ENCODE peak calls at places on chromosomes 5 and 9, in four cellular contexts. One of them, this sample, is unnamed.

GRCh38 chr9:693460-694390 is 147.8 kb upstream of the DMRT1 start:
- DNase-seq in SK-N-SH: no peak
- DNase-seq in PC-9: no peak
- DNase-seq in tibial nerve: peak; percentile 52
- DNase-seq in this sample: no peak

GRCh38 chr5:55592388-55593114 is 57.8 kb upstream of the PLPP1 start:
- DNase-seq in SK-N-SH: no peak
- DNase-seq in tibial nerve: no peak
- DNase-seq in PC-9: no peak
- DNase-seq in this sample: no peak

GRCh38 chr5:169161022-169161680 is 139.8 kb downstream of the SLIT3 start:
- DNase-seq in PC-9: no peak
- DNase-seq in tibial nerve: peak; percentile 58
- DNase-seq in SK-N-SH: peak; percentile 25
- DNase-seq in this sample: peak; percentile 86

GRCh38 chr9:91898451-91899433 is 51.3 kb downstream of the ROR2 start:
- DNase-seq in PC-9: no peak
- DNase-seq in SK-N-SH: peak; percentile 68
- DNase-seq in tibial nerve: no peak
- DNase-seq in this sample: peak; percentile 47

GRCh38 chr5:117455236-117456233 is 880.9 kb upstream of the SEMA6A start:
- DNase-seq in SK-N-SH: no peak
- DNase-seq in PC-9: no peak
- DNase-seq in tibial nerve: no peak
- DNase-seq in this sample: no peak

GRCh38 chr5:117207088-117207668 is 632.6 kb upstream of the SEMA6A start:
- DNase-seq in SK-N-SH: no peak
- DNase-seq in PC-9: no peak
- DNase-seq in tibial nerve: no peak
- DNase-seq in this sample: no peak

GRCh38 chr5:179839328-179840256 is 18.9 kb downstream of the SQSTM1 start:
- DNase-seq in SK-N-SH: no peak
- DNase-seq in tibial nerve: no peak
- DNase-seq in PC-9: no peak
- DNase-seq in this sample: no peak

GRCh38 chr5:135279328-135279727 is 119.7 kb downstream of the MACROH2A1 start:
- DNase-seq in PC-9: no peak
- DNase-seq in tibial nerve: no peak
- DNase-seq in SK-N-SH: no peak
- DNase-seq in this sample: no peak

GRCh38 chr5:53469946-53470687 is 10.3 kb upstream of the FST start:
- DNase-seq in tibial nerve: no peak
- DNase-seq in SK-N-SH: no peak
- DNase-seq in PC-9: peak; percentile 91
- DNase-seq in this sample: peak; percentile 25

GRCh38 chr9:38091310-38092199 is 22.5 kb upstream of the SHB start:
- DNase-seq in PC-9: no peak
- DNase-seq in tibial nerve: no peak
- DNase-seq in SK-N-SH: peak; percentile 34
- DNase-seq in this sample: no peak

GRCh38 chr9:16459421-16460148 is 410.9 kb downstream of the BNC2 start:
- DNase-seq in PC-9: no peak
- DNase-seq in tibial nerve: no peak
- DNase-seq in SK-N-SH: no peak
- DNase-seq in this sample: no peak

GRCh38 chr5:34658023-34658422 is 1.9 kb downstream of the RAI14 start:
- DNase-seq in PC-9: no peak
- DNase-seq in tibial nerve: no peak
- DNase-seq in SK-N-SH: peak; percentile 51
- DNase-seq in this sample: no peak

GRCh38 chr5:95835682-95836405 is 13.3 kb upstream of the GLRX start:
- DNase-seq in tibial nerve: no peak
- DNase-seq in PC-9: no peak
- DNase-seq in SK-N-SH: no peak
- DNase-seq in this sample: no peak

GRCh38 chr5:126499742-126500396 is 76.7 kb downstream of the GRAMD2B start:
- DNase-seq in PC-9: no peak
- DNase-seq in tibial nerve: no peak
- DNase-seq in SK-N-SH: peak; percentile 14
- DNase-seq in this sample: no peak

GRCh38 chr5:126497506-126497905 is 74.3 kb downstream of the GRAMD2B start:
- DNase-seq in tibial nerve: no peak
- DNase-seq in PC-9: no peak
- DNase-seq in SK-N-SH: no peak
- DNase-seq in this sample: no peak

GRCh38 chr5:126503602-126504104 is 80.4 kb downstream of the GRAMD2B start:
- DNase-seq in SK-N-SH: no peak
- DNase-seq in PC-9: no peak
- DNase-seq in tibial nerve: peak; percentile 65
- DNase-seq in this sample: no peak

GRCh38 chr5:126501448-126501847 is 78.2 kb downstream of the GRAMD2B start:
- DNase-seq in PC-9: no peak
- DNase-seq in tibial nerve: no peak
- DNase-seq in SK-N-SH: no peak
- DNase-seq in this sample: no peak

GRCh38 chr5:126499278-126499677 is 76.1 kb downstream of the GRAMD2B start:
- DNase-seq in PC-9: no peak
- DNase-seq in SK-N-SH: no peak
- DNase-seq in tibial nerve: no peak
- DNase-seq in this sample: no peak
- TF ChIP-seq CTCF in PC-9: no peak
- TF ChIP-seq CTCF in SK-N-SH: no peak
- TF ChIP-seq CTCF in tibial nerve: no peak
- TF ChIP-seq CTCF in this sample: no peak

GRCh38 chr5:74865799-74866652 is at the start of gene FAM169A:
- DNase-seq in tibial nerve: no peak
- DNase-seq in SK-N-SH: peak; percentile 87
- DNase-seq in PC-9: peak; percentile 41
- DNase-seq in this sample: no peak

GRCh38 chr5:74864823-74865222 is 1.4 kb downstream of the FAM169A start:
- DNase-seq in tibial nerve: no peak
- DNase-seq in PC-9: no peak
- DNase-seq in SK-N-SH: peak; percentile 33
- DNase-seq in this sample: no peak

GRCh38 chr5:74866653-74867162 is 521 bp upstream of the FAM169A start:
- DNase-seq in PC-9: no peak
- DNase-seq in tibial nerve: no peak
- DNase-seq in SK-N-SH: peak; percentile 72
- DNase-seq in this sample: no peak

GRCh38 chr5:74863726-74864125 is 2.5 kb downstream of the FAM169A start:
- DNase-seq in PC-9: no peak
- DNase-seq in tibial nerve: no peak
- DNase-seq in SK-N-SH: no peak
- DNase-seq in this sample: no peak

DNA sequence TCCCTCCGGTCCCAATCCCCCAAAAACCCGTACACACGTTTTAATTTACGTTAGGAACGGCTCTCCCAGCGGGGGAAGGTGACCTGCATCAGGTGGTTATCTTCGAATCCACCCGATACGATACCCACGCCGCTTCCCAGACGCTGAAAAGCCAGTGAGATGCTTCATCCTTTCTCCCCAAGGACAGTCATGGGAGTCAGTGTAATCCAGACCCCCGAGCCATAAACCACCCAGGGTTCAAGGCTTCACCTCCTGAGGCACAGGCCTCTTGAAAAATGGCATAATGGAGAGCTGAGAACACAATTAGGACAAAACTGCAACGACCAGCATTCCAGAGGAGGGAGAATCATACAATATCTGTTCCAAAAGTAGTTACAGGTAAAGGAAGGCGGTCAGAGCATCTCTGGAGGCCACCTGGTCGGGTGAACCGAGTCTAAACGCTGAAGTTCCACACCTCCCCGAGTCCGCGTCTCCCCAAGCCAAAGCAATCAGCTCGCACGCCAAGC is 841 bp downstream of the FAM169A start:
- DNase-seq in PC-9: no peak
- DNase-seq in SK-N-SH: peak; percentile 55
- DNase-seq in tibial nerve: no peak
- DNase-seq in this sample: no peak
- H3K4me3 ChIP-seq in PC-9: peak overlapping the region; percentile 95
- H3K4me3 ChIP-seq in SK-N-SH: peak overlapping the region; percentile 74
- H3K4me3 ChIP-seq in tibial nerve: peak overlapping the region; percentile 39
- H3K4me3 ChIP-seq in this sample: peak overlapping the region; percentile 63

GRCh38 chr9:135914921-135915320 is 7.6 kb upstream of the CAMSAP1 start:
- DNase-seq in SK-N-SH: no peak
- DNase-seq in PC-9: no peak
- DNase-seq in tibial nerve: no peak
- DNase-seq in this sample: no peak
- H3K36me3 ChIP-seq in SK-N-SH: peaks cover 68% of the 10 kb centered on the region
- H3K36me3 ChIP-seq in PC-9: no peaks in the 10 kb centered on the region
- H3K36me3 ChIP-seq in tibial nerve: peaks cover 6% of the 10 kb centered on the region
- H3K36me3 ChIP-seq in this sample: peaks cover 2% of the 10 kb centered on the region

DNA sequence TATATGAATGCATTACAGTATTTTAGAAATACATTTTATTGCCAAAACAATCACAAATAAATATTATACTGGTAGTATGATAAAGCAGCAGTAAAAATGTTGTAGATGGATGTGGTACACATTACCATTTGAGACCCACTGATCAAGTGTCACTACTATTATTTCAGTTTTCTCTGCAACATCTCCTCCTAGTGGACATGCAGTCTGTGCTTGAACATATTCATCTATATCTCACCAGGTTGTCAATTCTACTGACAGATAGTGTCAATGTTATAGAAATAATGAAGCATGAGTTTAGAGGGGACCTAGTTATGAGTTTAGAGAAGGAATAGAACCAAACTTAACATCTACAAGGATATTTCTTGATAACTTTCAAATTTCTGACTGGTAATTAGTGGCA is 39.2 kb upstream of the ELOVL7 start:
- DNase-seq in SK-N-SH: peak; percentile 22
- DNase-seq in PC-9: no peak
- DNase-seq in tibial nerve: no peak
- DNase-seq in this sample: no peak
- TF ChIP-seq CTCF in SK-N-SH: peak; percentile 48
- TF ChIP-seq CTCF in PC-9: peak; percentile 65
- TF ChIP-seq CTCF in tibial nerve: no peak
- TF ChIP-seq CTCF in this sample: peak; percentile 41

GRCh38 chr9:33472171-33472920 is 1.4 kb downstream of the NOL6 start:
- DNase-seq in tibial nerve: no peak
- DNase-seq in SK-N-SH: no peak
- DNase-seq in PC-9: no peak
- DNase-seq in this sample: no peak
- H3K4me3 ChIP-seq in tibial nerve: peak overlapping the region; percentile 84
- H3K4me3 ChIP-seq in SK-N-SH: peak overlapping the region; percentile 74
- H3K4me3 ChIP-seq in PC-9: peak overlapping the region; percentile 80
- H3K4me3 ChIP-seq in this sample: no peak overlapping the region

GRCh38 chr5:172920447-172920849 is 38.8 kb upstream of the RPL26L1 start:
- DNase-seq in tibial nerve: no peak
- DNase-seq in PC-9: no peak
- DNase-seq in SK-N-SH: no peak
- DNase-seq in this sample: peak; percentile 92
- H3K36me3 ChIP-seq in tibial nerve: peaks cover 18% of the 10 kb centered on the region
- H3K36me3 ChIP-seq in PC-9: peaks cover 3% of the 10 kb centered on the region
- H3K36me3 ChIP-seq in SK-N-SH: peaks cover 34% of the 10 kb centered on the region
- H3K36me3 ChIP-seq in this sample: peaks cover 2% of the 10 kb centered on the region

GRCh38 chr5:111223790-111224560 is at the start of gene CAMK4:
- DNase-seq in SK-N-SH: peak; percentile 97
- DNase-seq in tibial nerve: peak; percentile 26
- DNase-seq in PC-9: no peak
- DNase-seq in this sample: peak; percentile 4
- TF ChIP-seq CTCF in SK-N-SH: peak; percentile 27
- TF ChIP-seq CTCF in tibial nerve: peak; percentile 14
- TF ChIP-seq CTCF in PC-9: no peak
- TF ChIP-seq CTCF in this sample: peak; percentile 10

GRCh38 chr5:756171-756570 is 28.4 kb downstream of the ZDHHC11B start:
- DNase-seq in SK-N-SH: peak; percentile 14
- DNase-seq in PC-9: no peak
- DNase-seq in tibial nerve: no peak
- DNase-seq in this sample: no peak
- H3K4me3 ChIP-seq in SK-N-SH: no peak overlapping the region
- H3K4me3 ChIP-seq in PC-9: no peak overlapping the region
- H3K4me3 ChIP-seq in tibial nerve: no peak overlapping the region
- H3K4me3 ChIP-seq in this sample: no peak overlapping the region

This sample was measured in kidney epithelial cell.